ENCODE peak calls at places on chromosomes 3 and 15, in five cellular contexts. Z is IMR-90, R is breast epithelium, A is left lung, Y is H1. D is an unnamed sample.
A peak's percentile ranks its signal among the peaks of the same experiment; 100 is the strongest.

GRCh38 chr3:80278056-80278455 is 510.3 kb upstream of the ROBO1 start:
- DNase-seq in A (no peak), R (no peak), Z (no peak), Y (no peak), D (no peak)

GRCh38 chr3:29764603-29765254 is 483.9 kb downstream of the RBMS3 start:
- DNase-seq in A (no peak), R (no peak), Z (peak; percentile 89), Y (no peak), D (no peak)

GRCh38 chr3:101454629-101455028 is 58.4 kb downstream of the SENP7 start:
- DNase-seq in A (no peak), Z (no peak), Y (no peak), R (no peak), D (no peak)

GRCh38 chr15:100244796-100245495 is 96.8 kb downstream of the ADAMTS17 start:
- DNase-seq in A (no peak), Y (no peak), R (no peak), Z (no peak), D (no peak)

GRCh38 chr15:91258436-91258779 is 158.4 kb downstream of the SV2B start:
- DNase-seq in A (no peak), R (no peak), Y (no peak), Z (no peak), D (no peak)

GRCh38 chr3:79278681-79279080 is 489.1 kb downstream of the ROBO1 start:
- DNase-seq in A (no peak), R (no peak), Z (peak; percentile 59), Y (no peak), D (no peak)

GRCh38 chr3:134601539-134602439 is 49.0 kb downstream of the KY start:
- DNase-seq in A (no peak), Z (peak; percentile 70), R (no peak), Y (peak; percentile 71), D (no peak)

GRCh38 chr15:77714555-77714954 is 81.8 kb upstream of the LINGO1 start:
- DNase-seq in A (no peak), R (no peak), Z (no peak), Y (no peak), D (no peak)

GRCh38 chr15:46442901-46443590 is 808.2 kb downstream of the SQOR start:
- DNase-seq in R (no peak), Y (no peak), A (no peak), Z (no peak), D (no peak)

GRCh38 chr3:86147119-86147518 is 843.8 kb downstream of the VGLL3 start:
- DNase-seq in R (no peak), A (no peak), Z (no peak), Y (no peak), D (no peak)

GRCh38 chr3:184228376-184229137 is 828 bp upstream of the VWA5B2 start:
- DNase-seq in Y (no peak), R (no peak), A (no peak), Z (no peak), D (no peak)

GRCh38 chr3:28139967-28140634 is 101.3 kb upstream of the CMC1 start:
- DNase-seq in A (no peak), Y (no peak), Z (no peak), R (no peak), D (no peak)

GRCh38 chr15:89293012-89293411 is 41.6 kb downstream of the POLG start:
- DNase-seq in Z (peak; percentile 5), R (no peak), Y (no peak), A (no peak), D (no peak)
- H3K36me3 ChIP-seq in Z (peaks cover 4% of the 10 kb centered on the region), R (no peaks in the 10 kb centered on the region), Y (peaks cover 26% of the 10 kb centered on the region), A (no peaks in the 10 kb centered on the region), D (peaks cover 21% of the 10 kb centered on the region)

GRCh38 chr3:50201573-50202315 is 3.3 kb upstream of the SLC38A3 start:
- DNase-seq in A (no peak), Z (no peak), R (no peak), Y (no peak), D (no peak)
- H3K27me3 ChIP-seq in A (peaks cover 84% of the 10 kb centered on the region), Z (peaks cover 63% of the 10 kb centered on the region), R (peaks cover 23% of the 10 kb centered on the region), Y (peaks cover 20% of the 10 kb centered on the region), D (peaks cover 65% of the 10 kb centered on the region)

GRCh38 chr3:9469953-9470352 is 72.5 kb downstream of the SETD5 start:
- DNase-seq in Y (no peak), R (no peak), Z (no peak), A (no peak), D (no peak)
- H3K36me3 ChIP-seq in Y (peaks cover 47% of the 10 kb centered on the region), R (peaks cover 22% of the 10 kb centered on the region), Z (peaks cover 62% of the 10 kb centered on the region), A (peaks cover 22% of the 10 kb centered on the region), D (peaks cover 100% of the 10 kb centered on the region)

GRCh38 chr15:72206677-72207000 is 9.1 kb upstream of the GRAMD2A start:
- DNase-seq in R (no peak), Z (no peak), Y (no peak), A (no peak), D (no peak)
- H3K27me3 ChIP-seq in R (no peaks in the 10 kb centered on the region), Z (no peaks in the 10 kb centered on the region), Y (no peaks in the 10 kb centered on the region), A (no peaks in the 10 kb centered on the region), D (no peaks in the 10 kb centered on the region)

DNA sequence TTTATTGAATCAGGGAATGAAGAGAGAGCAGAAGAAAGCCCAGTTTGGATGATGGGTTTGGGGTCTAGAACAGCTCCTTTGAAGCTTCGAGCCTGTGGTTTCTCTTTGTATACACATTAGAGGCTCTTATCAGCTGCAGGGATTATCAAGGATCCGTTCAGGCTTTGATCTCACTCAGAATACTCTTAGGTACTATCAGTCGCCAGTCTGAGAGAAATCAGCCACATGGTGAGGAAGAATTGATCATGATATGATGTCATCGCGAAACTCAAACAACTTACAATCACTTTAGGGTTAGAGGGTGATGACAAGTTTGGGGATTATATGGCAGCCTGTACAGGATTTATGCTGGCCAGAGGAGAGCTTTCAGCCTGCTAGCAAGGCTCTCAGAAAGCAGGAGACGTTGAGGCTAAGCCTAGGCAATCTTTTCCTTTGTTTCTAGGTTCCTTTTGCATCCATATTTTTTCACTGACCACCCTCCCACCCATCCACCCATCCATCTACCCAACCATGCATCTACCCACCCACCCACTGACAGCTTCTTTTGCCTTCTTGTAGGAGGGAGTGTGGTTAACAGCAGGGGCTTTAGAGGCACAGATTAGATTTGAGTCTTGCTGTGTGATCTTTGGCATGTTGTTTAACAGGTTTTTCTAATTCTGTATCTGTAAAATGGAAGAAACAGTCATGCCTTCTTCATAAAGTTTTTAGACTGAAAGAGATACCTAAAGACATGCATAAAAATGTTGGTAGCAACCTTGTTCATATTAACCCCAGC is 330.4 kb upstream of the LRRFIP2 start:
- DNase-seq in A (no peak), R (no peak), Z (no peak), Y (no peak), D (no peak)
- H3K36me3 ChIP-seq in A (no peaks in the 10 kb centered on the region), R (no peaks in the 10 kb centered on the region), Z (no peaks in the 10 kb centered on the region), Y (no peaks in the 10 kb centered on the region), D (peaks cover 36% of the 10 kb centered on the region)

GRCh38 chr15:96409231-96410138 is 79.0 kb downstream of the NR2F2 start:
- DNase-seq in A (no peak), Y (peak; percentile 64), R (no peak), Z (peak; percentile 5), D (no peak)

GRCh38 chr15:96411056-96412031 is 80.8 kb downstream of the NR2F2 start:
- DNase-seq in Z (no peak), Y (no peak), R (no peak), A (no peak), D (no peak)

GRCh38 chr15:96408591-96409183 is 78.2 kb downstream of the NR2F2 start:
- DNase-seq in Z (no peak), R (no peak), A (no peak), Y (peak; percentile 54), D (no peak)

GRCh38 chr15:96412045-96412918 is 81.8 kb downstream of the NR2F2 start:
- DNase-seq in R (no peak), Z (no peak), A (no peak), Y (no peak), D (no peak)

GRCh38 chr15:96410175-96411055 is 79.9 kb downstream of the NR2F2 start:
- DNase-seq in R (no peak), Y (peak; percentile 61), A (no peak), Z (no peak), D (no peak)
- H3K27me3 ChIP-seq in R (peaks cover 88% of the 10 kb centered on the region), Y (peaks cover 100% of the 10 kb centered on the region), A (peaks cover 95% of the 10 kb centered on the region), Z (peaks cover 85% of the 10 kb centered on the region), D (no peaks in the 10 kb centered on the region)

GRCh38 chr3:56622381-56622780 is 60.7 kb downstream of the TASOR start:
- DNase-seq in Z (no peak), Y (no peak), R (no peak), A (no peak), D (no peak)
- H3K36me3 ChIP-seq in Z (peaks cover 20% of the 10 kb centered on the region), Y (no peaks in the 10 kb centered on the region), R (no peaks in the 10 kb centered on the region), A (no peaks in the 10 kb centered on the region), D (no peaks in the 10 kb centered on the region)

GRCh38 chr3:123039178-123039577 is 11.6 kb upstream of the SEMA5B start:
- DNase-seq in R (no peak), A (no peak), Z (no peak), Y (no peak), D (no peak)
- H3K27me3 ChIP-seq in R (no peaks in the 10 kb centered on the region), A (no peaks in the 10 kb centered on the region), Z (peaks cover 73% of the 10 kb centered on the region), Y (no peaks in the 10 kb centered on the region), D (no peaks in the 10 kb centered on the region)

GRCh38 chr15:74040115-74040850 is 42.1 kb downstream of the GOLGA6A start:
- DNase-seq in Z (peak; percentile 98), A (no peak), Y (no peak), R (no peak), D (peak; percentile 74)
- H3K36me3 ChIP-seq in Z (peaks cover 12% of the 10 kb centered on the region), A (no peaks in the 10 kb centered on the region), Y (no peaks in the 10 kb centered on the region), R (peaks cover 4% of the 10 kb centered on the region), D (no peaks in the 10 kb centered on the region)

D was measured in tibial nerve.